ENCODE peak calls at places on chromosomes 2 and 18, in five cellular contexts. T, U, J, K and E are unnamed samples.

GRCh38 chr2:235659767-235660322 is 166.0 kb downstream of the AGAP1 start:
- DNase-seq in T (no peak), K (no peak), J (no peak), U (no peak), E (no peak)

GRCh38 chr2:152126664-152127063 is 27.8 kb upstream of the CACNB4 start:
- DNase-seq in J (no peak), U (no peak), K (no peak), T (no peak), E (no peak)

GRCh38 chr18:74856967-74857366 is 259.3 kb downstream of the ZNF407 start:
- DNase-seq in U (no peak), T (no peak), J (no peak), K (no peak), E (no peak)

GRCh38 chr2:209591021-209591420 is 167.2 kb downstream of the MAP2 start:
- DNase-seq in K (no peak), J (no peak), U (no peak), T (no peak), E (no peak)

GRCh38 chr2:231716641-231717280 is 8.4 kb downstream of the PTMA start:
- DNase-seq in J (no peak), K (no peak), T (no peak), U (no peak), E (no peak)

GRCh38 chr18:2961828-2962227 is 51.1 kb downstream of the LPIN2 start:
- DNase-seq in T (no peak), U (no peak), J (no peak), K (no peak), E (no peak)

GRCh38 chr2:43415582-43415981 is 180.3 kb downstream of the THADA start:
- DNase-seq in U (no peak), K (no peak), T (no peak), J (no peak), E (no peak)

GRCh38 chr2:179569834-179570233 is 291.6 kb downstream of the ZNF385B start:
- DNase-seq in J (no peak), U (no peak), K (no peak), T (no peak), E (no peak)

GRCh38 chr2:86372641-86373502 is 35.4 kb upstream of the REEP1 start:
- DNase-seq in U (no peak), J (no peak), K (peak; percentile 50), T (no peak), E (peak; percentile 51)

GRCh38 chr2:128282246-128282975 is 36.3 kb downstream of the HS6ST1 start:
- DNase-seq in K (no peak), U (no peak), J (no peak), T (no peak), E (no peak)

GRCh38 chr2:127859712-127860085 is 1.7 kb upstream of the POLR2D start:
- DNase-seq in J (no peak), T (peak; percentile 46), U (no peak), K (no peak), E (peak; percentile 34)

GRCh38 chr2:32756074-32756727 is 128.4 kb downstream of the TTC27 start:
- DNase-seq in T (no peak), U (no peak), K (no peak), J (no peak), E (no peak)

GRCh38 chr2:64609229-64609994 is 44.3 kb downstream of the SERTAD2 start:
- DNase-seq in K (no peak), J (no peak), U (no peak), T (peak; percentile 46), E (peak; percentile 82)

GRCh38 chr2:206084468-206084869 is 1.5 kb downstream of the INO80D start:
- DNase-seq in U (no peak), K (peak; percentile 64), J (peak; percentile 57), T (no peak), E (peak; percentile 60)

GRCh38 chr2:216653931-216654365 is 20.7 kb downstream of the IGFBP2 start:
- DNase-seq in J (no peak), U (no peak), K (no peak), T (no peak), E (no peak)

GRCh38 chr18:45802814-45803492 is 22.5 kb upstream of the SIGLEC15 start:
- DNase-seq in J (peak; percentile 70), U (peak; percentile 22), K (peak; percentile 26), T (no peak), E (no peak)

GRCh38 chr18:65955747-65956146 is 204.9 kb downstream of the CDH7 start:
- DNase-seq in U (no peak), J (no peak), T (no peak), K (no peak), E (no peak)

GRCh38 chr2:195408196-195408595 is 248.8 kb upstream of the SLC39A10 start:
- DNase-seq in T (no peak), J (no peak), U (no peak), K (no peak), E (no peak)

GRCh38 chr2:30412392-30413321 is 34.4 kb upstream of the LCLAT1 start:
- DNase-seq in T (no peak), U (no peak), J (no peak), K (no peak), E (no peak)

GRCh38 chr2:172953970-172954852 is 121.4 kb upstream of the MAP3K20 start:
- DNase-seq in K (no peak), U (no peak), J (no peak), T (no peak), E (no peak)

GRCh38 chr2:38443021-38443541 is 66.0 kb upstream of the ATL2 start:
- DNase-seq in T (no peak), J (no peak), U (no peak), K (peak; percentile 72), E (no peak)

GRCh38 chr2:119049968-119050657 is 108.1 kb downstream of the MARCO start:
- DNase-seq in T (no peak), J (no peak), U (no peak), K (no peak), E (peak; percentile 53)

GRCh38 chr18:55522011-55522410 is 66.0 kb downstream of the TCF4 start:
- DNase-seq in J (no peak), U (no peak), T (no peak), K (peak; percentile 13), E (peak; percentile 59)

GRCh38 chr2:204341887-204342276 is 203.4 kb upstream of the PARD3B start:
- DNase-seq in U (no peak), K (no peak), J (no peak), T (no peak), E (no peak)